ENCODE peak calls at places on chromosomes 2 and 18, in ten cellular contexts. S is HTR-8/SVneo, O is A549, X is PC-9, M is type B pancreatic cell, T is coronary artery, C is ACHN, N is NCI-H2171 treated with DMSO at 0.1 percent for 48 hours, Q is fibroblast of the conjunctiva, F is HL-60. L is an unnamed sample.

GRCh38 chr2:129927696-129928095 is 51.8 kb upstream of the RAB6C start:
- DNase-seq in S (no peak), O (no peak), T (no peak), F (no peak), C (no peak), Q (no peak), M (peak), N (no peak), X (no peak), L (no peak)

GRCh38 chr18:75377975-75378673 is 49.4 kb downstream of the SMIM21 start:
- DNase-seq in Q (peak), M (no peak), T (no peak), S (no peak), F (no peak), X (no peak), C (no peak), N (no peak), O (no peak), L (no peak)

GRCh38 chr2:23287250-23287704 is 97.7 kb upstream of the KLHL29 start:
- DNase-seq in F (no peak), Q (peak), M (no peak), C (peak), T (no peak), N (no peak), S (no peak), X (no peak), O (no peak), L (no peak)

GRCh38 chr18:6482198-6482977 is 67.7 kb upstream of the L3MBTL4 start:
- DNase-seq in N (peak), O (peak), Q (peak), C (peak), F (no peak), M (no peak), X (no peak), T (peak), S (peak), L (no peak)

GRCh38 chr2:10533811-10534321 is 85.7 kb upstream of the ODC1 start:
- DNase-seq in F (peak), T (no peak), Q (no peak), X (no peak), N (no peak), C (no peak), M (no peak), O (no peak), S (no peak), L (no peak)

GRCh38 chr2:30800159-30800558 is 7.1 kb downstream of the CAPN13 start:
- DNase-seq in S (no peak), T (no peak), Q (no peak), O (no peak), N (no peak), C (no peak), M (no peak), X (no peak), F (no peak), L (no peak)

GRCh38 chr2:225993430-225993829 is 593.9 kb downstream of the NYAP2 start:
- DNase-seq in T (no peak), F (no peak), M (no peak), C (no peak), X (no peak), S (no peak), O (no peak), Q (no peak), N (no peak), L (no peak)

GRCh38 chr2:75424936-75425619 is 135.7 kb downstream of the EVA1A start:
- DNase-seq in F (no peak), Q (no peak), N (no peak), O (no peak), M (no peak), C (peak), T (no peak), X (no peak), S (no peak), L (no peak)

GRCh38 chr2:204202253-204202652 is 265.7 kb downstream of the ICOS start:
- DNase-seq in S (no peak), T (no peak), F (no peak), N (no peak), C (no peak), Q (no peak), X (no peak), O (no peak), M (no peak), L (no peak)

L was measured in endothelial cell of umbilical vein.